ENCODE peak calls at places on chromosomes 11 and 22, in eight cellular contexts. One of them, this sample, is unnamed.
A peak's percentile ranks its signal among the peaks of the same experiment; 100 is the strongest.

GRCh38 chr11:36790450-36790849 is 192.4 kb upstream of the RAG2 start:
- DNase-seq in stimulated activated CD4-positive, alpha-beta T cell treated with anti-CD3 and anti-CD28 coated beads, Interleukin-15, amount 100 ng/mL, for 24 hours: no peak
- DNase-seq in CD8-positive, alpha-beta memory T cell: no peak
- DNase-seq in aorta: no peak
- DNase-seq in fibroblast of pulmonary artery: no peak
- DNase-seq in tibial nerve: no peak
- DNase-seq in neural progenitor cell: peak; percentile 24
- DNase-seq in epithelial cell of proximal tubule: no peak
- DNase-seq in this sample: no peak

GRCh38 chr22:19518568-19519030 is 5.6 kb downstream of the CLDN5 start:
- DNase-seq in stimulated activated CD4-positive, alpha-beta T cell treated with anti-CD3 and anti-CD28 coated beads, Interleukin-15, amount 100 ng/mL, for 24 hours: no peak
- DNase-seq in CD8-positive, alpha-beta memory T cell: no peak
- DNase-seq in aorta: no peak
- DNase-seq in fibroblast of pulmonary artery: no peak
- DNase-seq in tibial nerve: no peak
- DNase-seq in neural progenitor cell: no peak
- DNase-seq in epithelial cell of proximal tubule: no peak
- DNase-seq in this sample: no peak

GRCh38 chr22:40898850-40899357 is 37.0 kb upstream of the DNAJB7 start:
- DNase-seq in stimulated activated CD4-positive, alpha-beta T cell treated with anti-CD3 and anti-CD28 coated beads, Interleukin-15, amount 100 ng/mL, for 24 hours: peak; percentile 43
- DNase-seq in CD8-positive, alpha-beta memory T cell: no peak
- DNase-seq in aorta: no peak
- DNase-seq in fibroblast of pulmonary artery: peak; percentile 73
- DNase-seq in tibial nerve: no peak
- DNase-seq in neural progenitor cell: peak; percentile 36
- DNase-seq in epithelial cell of proximal tubule: peak; percentile 23
- DNase-seq in this sample: peak; percentile 74

GRCh38 chr22:31144223-31144622 is 3.9 kb upstream of the PLA2G3 start:
- DNase-seq in stimulated activated CD4-positive, alpha-beta T cell treated with anti-CD3 and anti-CD28 coated beads, Interleukin-15, amount 100 ng/mL, for 24 hours: no peak
- DNase-seq in CD8-positive, alpha-beta memory T cell: no peak
- DNase-seq in aorta: no peak
- DNase-seq in fibroblast of pulmonary artery: peak; percentile 45
- DNase-seq in tibial nerve: no peak
- DNase-seq in neural progenitor cell: no peak
- DNase-seq in epithelial cell of proximal tubule: no peak
- DNase-seq in this sample: no peak

GRCh38 chr11:75654314-75654713 is 14.5 kb downstream of the MAP6 start:
- DNase-seq in stimulated activated CD4-positive, alpha-beta T cell treated with anti-CD3 and anti-CD28 coated beads, Interleukin-15, amount 100 ng/mL, for 24 hours: peak; percentile 14
- DNase-seq in CD8-positive, alpha-beta memory T cell: no peak
- DNase-seq in aorta: no peak
- DNase-seq in fibroblast of pulmonary artery: peak; percentile 27
- DNase-seq in tibial nerve: no peak
- DNase-seq in neural progenitor cell: no peak
- DNase-seq in epithelial cell of proximal tubule: no peak
- DNase-seq in this sample: no peak

GRCh38 chr11:14376920-14377319 is 17.9 kb upstream of the RRAS2 start:
- DNase-seq in stimulated activated CD4-positive, alpha-beta T cell treated with anti-CD3 and anti-CD28 coated beads, Interleukin-15, amount 100 ng/mL, for 24 hours: no peak
- DNase-seq in CD8-positive, alpha-beta memory T cell: no peak
- DNase-seq in aorta: no peak
- DNase-seq in fibroblast of pulmonary artery: no peak
- DNase-seq in tibial nerve: no peak
- DNase-seq in neural progenitor cell: no peak
- DNase-seq in epithelial cell of proximal tubule: peak; percentile 95
- DNase-seq in this sample: no peak

GRCh38 chr11:8015753-8016239 is 28.7 kb downstream of the EIF3F start:
- DNase-seq in stimulated activated CD4-positive, alpha-beta T cell treated with anti-CD3 and anti-CD28 coated beads, Interleukin-15, amount 100 ng/mL, for 24 hours: no peak
- DNase-seq in CD8-positive, alpha-beta memory T cell: no peak
- DNase-seq in aorta: no peak
- DNase-seq in fibroblast of pulmonary artery: no peak
- DNase-seq in tibial nerve: no peak
- DNase-seq in neural progenitor cell: no peak
- DNase-seq in epithelial cell of proximal tubule: no peak
- DNase-seq in this sample: peak; percentile 76

GRCh38 chr11:76023408-76024068 is 182.8 kb downstream of the WNT11 start:
- DNase-seq in stimulated activated CD4-positive, alpha-beta T cell treated with anti-CD3 and anti-CD28 coated beads, Interleukin-15, amount 100 ng/mL, for 24 hours: no peak
- DNase-seq in CD8-positive, alpha-beta memory T cell: no peak
- DNase-seq in aorta: no peak
- DNase-seq in fibroblast of pulmonary artery: no peak
- DNase-seq in tibial nerve: no peak
- DNase-seq in neural progenitor cell: no peak
- DNase-seq in epithelial cell of proximal tubule: no peak
- DNase-seq in this sample: no peak

GRCh38 chr11:12674936-12675696 is 895 bp downstream of the TEAD1 start:
- DNase-seq in stimulated activated CD4-positive, alpha-beta T cell treated with anti-CD3 and anti-CD28 coated beads, Interleukin-15, amount 100 ng/mL, for 24 hours: peak; percentile 3
- DNase-seq in CD8-positive, alpha-beta memory T cell: no peak
- DNase-seq in aorta: peak; percentile 59
- DNase-seq in fibroblast of pulmonary artery: peak; percentile 48
- DNase-seq in tibial nerve: peak; percentile 23
- DNase-seq in neural progenitor cell: peak; percentile 63
- DNase-seq in epithelial cell of proximal tubule: no peak
- DNase-seq in this sample: peak; percentile 51

GRCh38 chr22:50576070-50576469 is 2.2 kb downstream of the CPT1B start:
- DNase-seq in stimulated activated CD4-positive, alpha-beta T cell treated with anti-CD3 and anti-CD28 coated beads, Interleukin-15, amount 100 ng/mL, for 24 hours: no peak
- DNase-seq in CD8-positive, alpha-beta memory T cell: no peak
- DNase-seq in aorta: peak; percentile 16
- DNase-seq in fibroblast of pulmonary artery: peak; percentile 71
- DNase-seq in tibial nerve: no peak
- DNase-seq in neural progenitor cell: peak; percentile 61
- DNase-seq in epithelial cell of proximal tubule: no peak
- DNase-seq in this sample: peak; percentile 76

GRCh38 chr11:125183641-125184040 is 19.1 kb downstream of the PKNOX2 start:
- DNase-seq in stimulated activated CD4-positive, alpha-beta T cell treated with anti-CD3 and anti-CD28 coated beads, Interleukin-15, amount 100 ng/mL, for 24 hours: no peak
- DNase-seq in CD8-positive, alpha-beta memory T cell: no peak
- DNase-seq in aorta: no peak
- DNase-seq in fibroblast of pulmonary artery: no peak
- DNase-seq in tibial nerve: no peak
- DNase-seq in neural progenitor cell: no peak
- DNase-seq in epithelial cell of proximal tubule: no peak
- DNase-seq in this sample: no peak

This sample was measured in mesendoderm.